ENCODE peak calls at places on chromosomes 4 and X, in four cellular contexts. One of them, this sample, is unnamed.

GRCh38 chr4:177228599-177228998 is 81.1 kb upstream of the NEIL3 start:
- DNase-seq in CD4-positive, alpha-beta memory T cell: no peak
- DNase-seq in cardiac muscle cell: no peak
- DNase-seq in fibroblast of lung: no peak
- DNase-seq in this sample: no peak

GRCh38 chr4:100895572-100896197 is 377.9 kb upstream of the EMCN start:
- DNase-seq in fibroblast of lung: no peak
- DNase-seq in CD4-positive, alpha-beta memory T cell: peak; percentile 45
- DNase-seq in cardiac muscle cell: peak; percentile 5
- DNase-seq in this sample: no peak

GRCh38 chr4:144355809-144356757 is 215.6 kb upstream of the GYPA start:
- DNase-seq in cardiac muscle cell: peak; percentile 96
- DNase-seq in CD4-positive, alpha-beta memory T cell: no peak
- DNase-seq in fibroblast of lung: peak; percentile 99
- DNase-seq in this sample: no peak

GRCh38 chrX:71679575-71680207 is 12.3 kb downstream of the LOC101059915 start:
- DNase-seq in cardiac muscle cell: no peak
- DNase-seq in CD4-positive, alpha-beta memory T cell: no peak
- DNase-seq in fibroblast of lung: no peak
- DNase-seq in this sample: no peak

GRCh38 chr4:113272523-113272922 is 223.1 kb downstream of the ANK2 start:
- DNase-seq in CD4-positive, alpha-beta memory T cell: no peak
- DNase-seq in fibroblast of lung: no peak
- DNase-seq in cardiac muscle cell: no peak
- DNase-seq in this sample: no peak

GRCh38 chrX:20521245-20521644 is 254.5 kb upstream of the RPS6KA3 start:
- DNase-seq in fibroblast of lung: peak; percentile 69
- DNase-seq in cardiac muscle cell: peak; percentile 85
- DNase-seq in CD4-positive, alpha-beta memory T cell: no peak
- DNase-seq in this sample: no peak

GRCh38 chr4:81466841-81467671 is 4.7 kb downstream of the RASGEF1B start:
- DNase-seq in CD4-positive, alpha-beta memory T cell: peak; percentile 76
- DNase-seq in cardiac muscle cell: peak; percentile 84
- DNase-seq in fibroblast of lung: peak; percentile 40
- DNase-seq in this sample: no peak

GRCh38 chr4:140653718-140654515 is 85.2 kb upstream of the UCP1 start:
- DNase-seq in cardiac muscle cell: peak; percentile 92
- DNase-seq in CD4-positive, alpha-beta memory T cell: no peak
- DNase-seq in fibroblast of lung: peak; percentile 24
- DNase-seq in this sample: no peak

GRCh38 chrX:44947995-44948394 is 75.0 kb downstream of the KDM6A start:
- DNase-seq in CD4-positive, alpha-beta memory T cell: no peak
- DNase-seq in fibroblast of lung: no peak
- DNase-seq in cardiac muscle cell: no peak
- DNase-seq in this sample: no peak

GRCh38 chrX:139844163-139844562 is 88.7 kb downstream of the ATP11C start:
- DNase-seq in CD4-positive, alpha-beta memory T cell: no peak
- DNase-seq in cardiac muscle cell: no peak
- DNase-seq in fibroblast of lung: no peak
- DNase-seq in this sample: no peak

GRCh38 chr4:76658231-76659102 is 223.4 kb downstream of the SHROOM3 start:
- DNase-seq in CD4-positive, alpha-beta memory T cell: no peak
- DNase-seq in cardiac muscle cell: peak; percentile 62
- DNase-seq in fibroblast of lung: peak; percentile 95
- DNase-seq in this sample: no peak

GRCh38 chr4:76361689-76362412 is 55.3 kb downstream of the STBD1 start:
- DNase-seq in fibroblast of lung: no peak
- DNase-seq in CD4-positive, alpha-beta memory T cell: no peak
- DNase-seq in cardiac muscle cell: no peak
- DNase-seq in this sample: no peak

GRCh38 chr4:112214397-112215264 is 17.0 kb upstream of the AP1AR start:
- DNase-seq in fibroblast of lung: peak; percentile 19
- DNase-seq in CD4-positive, alpha-beta memory T cell: peak; percentile 20
- DNase-seq in cardiac muscle cell: peak; percentile 56
- DNase-seq in this sample: no peak

GRCh38 chr4:10527438-10527837 is 70.2 kb upstream of the ZNF518B start:
- DNase-seq in fibroblast of lung: no peak
- DNase-seq in CD4-positive, alpha-beta memory T cell: no peak
- DNase-seq in cardiac muscle cell: no peak
- DNase-seq in this sample: no peak

GRCh38 chr4:6605605-6606004 is 30.6 kb downstream of the MAN2B2 start:
- DNase-seq in CD4-positive, alpha-beta memory T cell: no peak
- DNase-seq in cardiac muscle cell: no peak
- DNase-seq in fibroblast of lung: no peak
- DNase-seq in this sample: no peak

GRCh38 chr4:91936301-91936700 is 367.5 kb upstream of the GRID2 start:
- DNase-seq in CD4-positive, alpha-beta memory T cell: no peak
- DNase-seq in cardiac muscle cell: peak; percentile 87
- DNase-seq in fibroblast of lung: peak; percentile 48
- DNase-seq in this sample: no peak

GRCh38 chr4:123449780-123450179 is 53.2 kb downstream of the SPRY1 start:
- DNase-seq in cardiac muscle cell: peak; percentile 39
- DNase-seq in CD4-positive, alpha-beta memory T cell: no peak
- DNase-seq in fibroblast of lung: peak; percentile 72
- DNase-seq in this sample: no peak

GRCh38 chr4:70749313-70749712 is 27.5 kb downstream of the RUFY3 start:
- DNase-seq in CD4-positive, alpha-beta memory T cell: no peak
- DNase-seq in cardiac muscle cell: no peak
- DNase-seq in fibroblast of lung: no peak
- DNase-seq in this sample: no peak

GRCh38 chr4:150699599-150699998 is 117.6 kb downstream of the MAB21L2 start:
- DNase-seq in CD4-positive, alpha-beta memory T cell: no peak
- DNase-seq in cardiac muscle cell: no peak
- DNase-seq in fibroblast of lung: peak; percentile 11
- DNase-seq in this sample: no peak

GRCh38 chrX:15988661-15989603 is 134.3 kb upstream of the AP1S2 start:
- DNase-seq in cardiac muscle cell: peak; percentile 78
- DNase-seq in fibroblast of lung: peak; percentile 68
- DNase-seq in CD4-positive, alpha-beta memory T cell: no peak
- DNase-seq in this sample: no peak

GRCh38 chrX:71170660-71171059 is 26.0 kb downstream of the NLGN3 start:
- DNase-seq in fibroblast of lung: no peak
- DNase-seq in CD4-positive, alpha-beta memory T cell: no peak
- DNase-seq in cardiac muscle cell: no peak
- DNase-seq in this sample: no peak

GRCh38 chr4:22625301-22625700 is 67.4 kb upstream of the GBA3 start:
- DNase-seq in fibroblast of lung: peak; percentile 11
- DNase-seq in CD4-positive, alpha-beta memory T cell: no peak
- DNase-seq in cardiac muscle cell: no peak
- DNase-seq in this sample: no peak

GRCh38 chr4:95178938-95179337 is 369.8 kb downstream of the UNC5C start:
- DNase-seq in CD4-positive, alpha-beta memory T cell: no peak
- DNase-seq in cardiac muscle cell: no peak
- DNase-seq in fibroblast of lung: no peak
- DNase-seq in this sample: no peak

GRCh38 chrX:15749642-15750610 is 11.9 kb downstream of the CA5B start:
- DNase-seq in cardiac muscle cell: no peak
- DNase-seq in fibroblast of lung: peak; percentile 6
- DNase-seq in CD4-positive, alpha-beta memory T cell: peak; percentile 63
- DNase-seq in this sample: no peak

GRCh38 chr4:88360256-88360655 is 18.4 kb upstream of the HERC6 start:
- DNase-seq in cardiac muscle cell: no peak
- DNase-seq in fibroblast of lung: no peak
- DNase-seq in CD4-positive, alpha-beta memory T cell: no peak
- DNase-seq in this sample: no peak

GRCh38 chr4:40186665-40187014 is 10.2 kb upstream of the RHOH start:
- DNase-seq in fibroblast of lung: no peak
- DNase-seq in CD4-positive, alpha-beta memory T cell: no peak
- DNase-seq in cardiac muscle cell: no peak
- DNase-seq in this sample: no peak
- H3K27ac ChIP-seq in fibroblast of lung: no peak overlapping the region
- H3K27ac ChIP-seq in CD4-positive, alpha-beta memory T cell: no peak overlapping the region
- H3K27ac ChIP-seq in cardiac muscle cell: no peak overlapping the region
- H3K27ac ChIP-seq in this sample: no peak overlapping the region

GRCh38 chrX:154429708-154430107 is 1.2 kb downstream of the ATP6AP1 start:
- DNase-seq in cardiac muscle cell: no peak
- DNase-seq in CD4-positive, alpha-beta memory T cell: no peak
- DNase-seq in fibroblast of lung: no peak
- DNase-seq in this sample: no peak

GRCh38 chrX:154430916-154431315 is 2.4 kb downstream of the ATP6AP1 start:
- DNase-seq in cardiac muscle cell: no peak
- DNase-seq in fibroblast of lung: no peak
- DNase-seq in CD4-positive, alpha-beta memory T cell: no peak
- DNase-seq in this sample: no peak

GRCh38 chrX:154430504-154430903 is 2.0 kb downstream of the ATP6AP1 start:
- DNase-seq in cardiac muscle cell: no peak
- DNase-seq in fibroblast of lung: no peak
- DNase-seq in CD4-positive, alpha-beta memory T cell: no peak
- DNase-seq in this sample: no peak

GRCh38 chrX:154426916-154427792 is 1.3 kb upstream of the ATP6AP1 start:
- DNase-seq in CD4-positive, alpha-beta memory T cell: no peak
- DNase-seq in cardiac muscle cell: no peak
- DNase-seq in fibroblast of lung: no peak
- DNase-seq in this sample: no peak

DNA sequence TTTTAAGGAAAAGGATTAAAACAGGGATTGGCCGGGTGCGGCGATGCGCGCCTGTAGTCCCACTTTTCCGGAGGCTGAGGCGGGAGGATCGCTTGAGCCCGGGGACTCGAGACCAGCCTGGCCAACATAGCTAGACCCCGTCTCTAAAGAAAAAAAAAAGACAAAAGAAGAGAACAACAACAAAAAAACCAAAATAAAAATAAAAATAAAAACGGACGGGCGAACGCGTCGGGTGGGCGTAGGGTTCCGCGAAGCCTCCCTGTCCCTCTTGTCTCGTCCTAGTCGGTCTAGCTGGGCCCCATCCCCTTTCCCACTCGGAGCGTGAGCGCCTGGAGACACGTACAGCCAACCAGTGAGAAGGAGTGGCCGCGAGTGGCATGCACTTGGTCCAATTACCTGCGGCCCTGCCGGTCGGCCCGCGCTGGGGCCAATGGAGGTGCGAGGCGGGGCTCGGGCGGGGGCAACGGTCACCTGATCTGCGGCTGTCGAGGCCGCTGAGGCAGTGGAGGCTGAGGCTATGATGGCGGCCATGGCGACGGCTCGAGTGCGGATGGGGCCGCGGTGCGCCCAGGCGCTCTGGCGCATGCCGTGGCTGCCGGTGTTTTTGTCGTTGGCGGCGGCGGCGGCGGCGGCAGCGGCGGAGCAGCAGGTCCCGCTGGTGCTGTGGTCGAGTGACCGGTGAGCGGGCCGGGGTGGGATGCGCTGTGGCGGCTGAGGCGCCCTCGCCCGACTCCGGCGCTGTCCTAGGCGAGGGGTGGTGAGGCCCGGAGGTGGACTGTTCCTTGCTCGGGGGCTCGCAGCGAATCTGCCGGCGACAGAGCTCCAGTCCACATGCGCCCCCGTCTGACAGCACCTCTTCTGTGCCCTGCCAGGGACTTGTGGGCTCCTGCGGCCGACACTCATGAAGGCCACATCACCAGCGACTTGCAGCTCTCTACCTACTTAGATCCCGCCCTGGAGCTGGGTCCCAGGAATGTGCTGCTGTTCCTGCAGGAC is at the start of gene ATP6AP1:
- DNase-seq in cardiac muscle cell: peak; percentile 96
- DNase-seq in CD4-positive, alpha-beta memory T cell: peak; percentile 89
- DNase-seq in fibroblast of lung: peak; percentile 95
- DNase-seq in this sample: peak; percentile 97
- H3K4me3 ChIP-seq in cardiac muscle cell: peak within 1 kb of the TSS; percentile 66
- H3K4me3 ChIP-seq in CD4-positive, alpha-beta memory T cell: peak within 1 kb of the TSS; percentile 62
- H3K4me3 ChIP-seq in fibroblast of lung: peak within 1 kb of the TSS; percentile 69
- H3K4me3 ChIP-seq in this sample: peak within 1 kb of the TSS; percentile 75

GRCh38 chr4:73223258-73223651 is 35.3 kb downstream of the ANKRD17 start:
- DNase-seq in cardiac muscle cell: no peak
- DNase-seq in fibroblast of lung: no peak
- DNase-seq in CD4-positive, alpha-beta memory T cell: no peak
- DNase-seq in this sample: no peak

GRCh38 chr4:73220815-73221214 is 37.8 kb downstream of the ANKRD17 start:
- DNase-seq in CD4-positive, alpha-beta memory T cell: no peak
- DNase-seq in fibroblast of lung: no peak
- DNase-seq in cardiac muscle cell: no peak
- DNase-seq in this sample: no peak

GRCh38 chr4:73221734-73222133 is 36.9 kb downstream of the ANKRD17 start:
- DNase-seq in cardiac muscle cell: no peak
- DNase-seq in fibroblast of lung: no peak
- DNase-seq in CD4-positive, alpha-beta memory T cell: no peak
- DNase-seq in this sample: no peak

GRCh38 chr4:73224886-73225285 is 33.7 kb downstream of the ANKRD17 start:
- DNase-seq in fibroblast of lung: no peak
- DNase-seq in cardiac muscle cell: no peak
- DNase-seq in CD4-positive, alpha-beta memory T cell: no peak
- DNase-seq in this sample: no peak

GRCh38 chr4:73222466-73223257 is 35.9 kb downstream of the ANKRD17 start:
- DNase-seq in CD4-positive, alpha-beta memory T cell: peak; percentile 87
- DNase-seq in fibroblast of lung: peak; percentile 97
- DNase-seq in cardiac muscle cell: peak; percentile 96
- DNase-seq in this sample: peak; percentile 68
- H3K27ac ChIP-seq in CD4-positive, alpha-beta memory T cell: peak overlapping the region; percentile 89
- H3K27ac ChIP-seq in fibroblast of lung: peak overlapping the region; percentile 82
- H3K27ac ChIP-seq in cardiac muscle cell: peak overlapping the region; percentile 89
- H3K27ac ChIP-seq in this sample: peak overlapping the region; percentile 82

DNA sequence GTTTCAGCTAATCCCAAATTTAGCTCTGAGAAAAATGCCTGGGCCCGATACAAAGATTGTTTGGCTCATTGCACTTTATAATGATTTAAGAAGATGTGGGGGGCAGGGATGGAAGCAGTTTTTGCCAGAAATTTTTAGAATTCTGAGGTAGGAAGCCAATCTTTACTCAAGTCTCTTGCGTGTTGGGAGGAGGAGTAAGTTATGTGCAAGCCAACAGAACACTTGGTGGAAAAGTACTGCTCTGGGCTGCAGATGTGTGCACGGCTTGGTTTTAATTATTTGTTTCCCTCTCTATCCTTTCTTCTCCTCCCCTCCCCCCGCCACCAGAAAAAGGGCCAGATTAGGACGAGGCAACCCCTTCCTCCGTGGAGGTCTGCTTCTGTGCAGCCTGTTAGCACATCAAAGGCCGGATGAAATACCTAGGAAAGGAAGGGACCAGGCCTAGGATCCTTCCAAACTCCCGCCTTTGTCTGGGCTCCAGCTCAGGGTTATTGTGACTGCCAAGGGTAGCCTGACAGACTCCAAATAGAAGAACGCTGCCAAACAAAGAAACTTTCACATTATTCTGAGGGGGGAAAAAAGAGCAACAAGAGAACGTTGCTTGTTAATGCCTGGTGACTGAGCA is 1.0 kb upstream of the PGRMC1 start:
- DNase-seq in CD4-positive, alpha-beta memory T cell: no peak
- DNase-seq in fibroblast of lung: no peak
- DNase-seq in cardiac muscle cell: peak; percentile 41
- DNase-seq in this sample: no peak
- H3K4me3 ChIP-seq in CD4-positive, alpha-beta memory T cell: no peak overlapping the region
- H3K4me3 ChIP-seq in fibroblast of lung: peak overlapping the region; percentile 81
- H3K4me3 ChIP-seq in cardiac muscle cell: no peak overlapping the region
- H3K4me3 ChIP-seq in this sample: no peak overlapping the region

This sample was measured in sigmoid colon.